ENCODE peak calls at places on chromosomes 3 and 15, in five cellular contexts. One of them, this sample, is unnamed.

GRCh38 chr3:69197922-69198540 is 75.6 kb upstream of the LMOD3 start:
- DNase-seq in gastrocnemius medialis: no peak
- DNase-seq in adrenal gland: no peak
- DNase-seq in GM12864: no peak
- DNase-seq in HepG2: no peak
- DNase-seq in this sample: no peak

GRCh38 chr15:75649045-75649761 is 1.5 kb downstream of the SNX33 start:
- DNase-seq in adrenal gland: no peak
- DNase-seq in HepG2: no peak
- DNase-seq in GM12864: no peak
- DNase-seq in gastrocnemius medialis: no peak
- DNase-seq in this sample: peak; percentile 87

GRCh38 chr15:41161336-41161735 is 45.3 kb upstream of the INO80 start:
- DNase-seq in adrenal gland: no peak
- DNase-seq in GM12864: no peak
- DNase-seq in gastrocnemius medialis: no peak
- DNase-seq in HepG2: no peak
- DNase-seq in this sample: no peak

GRCh38 chr15:101807345-101807945 is 4.1 kb downstream of the OR4F6 start:
- DNase-seq in adrenal gland: no peak
- DNase-seq in GM12864: no peak
- DNase-seq in gastrocnemius medialis: no peak
- DNase-seq in HepG2: no peak
- DNase-seq in this sample: no peak

GRCh38 chr3:64266983-64267382 is 41.7 kb upstream of the PRICKLE2 start:
- DNase-seq in adrenal gland: no peak
- DNase-seq in gastrocnemius medialis: no peak
- DNase-seq in GM12864: no peak
- DNase-seq in HepG2: no peak
- DNase-seq in this sample: no peak

GRCh38 chr3:11088066-11088465 is 66.2 kb upstream of the HRH1 start:
- DNase-seq in GM12864: no peak
- DNase-seq in gastrocnemius medialis: no peak
- DNase-seq in adrenal gland: no peak
- DNase-seq in HepG2: no peak
- DNase-seq in this sample: no peak

GRCh38 chr3:108036984-108037741 is 53.7 kb downstream of the CD47 start:
- DNase-seq in HepG2: no peak
- DNase-seq in gastrocnemius medialis: no peak
- DNase-seq in adrenal gland: no peak
- DNase-seq in GM12864: no peak
- DNase-seq in this sample: no peak

GRCh38 chr15:61661791-61662190 is 398.5 kb downstream of the VPS13C start:
- DNase-seq in gastrocnemius medialis: peak; percentile 46
- DNase-seq in adrenal gland: no peak
- DNase-seq in HepG2: no peak
- DNase-seq in GM12864: no peak
- DNase-seq in this sample: peak; percentile 66

GRCh38 chr3:160400048-160400630 is 689 bp downstream of the SMC4 start:
- DNase-seq in GM12864: no peak
- DNase-seq in gastrocnemius medialis: peak; percentile 17
- DNase-seq in HepG2: peak; percentile 13
- DNase-seq in adrenal gland: peak; percentile 59
- DNase-seq in this sample: peak; percentile 41

GRCh38 chr3:113211370-113212154 is at the start of gene BOC:
- DNase-seq in adrenal gland: no peak
- DNase-seq in gastrocnemius medialis: no peak
- DNase-seq in GM12864: no peak
- DNase-seq in HepG2: no peak
- DNase-seq in this sample: no peak

GRCh38 chr15:95770191-95770590 is 560.3 kb upstream of the NR2F2 start:
- DNase-seq in GM12864: no peak
- DNase-seq in adrenal gland: no peak
- DNase-seq in gastrocnemius medialis: no peak
- DNase-seq in HepG2: no peak
- DNase-seq in this sample: no peak

GRCh38 chr3:105806361-105806760 is 62.5 kb downstream of the CBLB start:
- DNase-seq in gastrocnemius medialis: no peak
- DNase-seq in adrenal gland: no peak
- DNase-seq in GM12864: no peak
- DNase-seq in HepG2: peak; percentile 50
- DNase-seq in this sample: no peak

GRCh38 chr3:159643406-159643805 is 345.2 kb upstream of the IL12A start:
- DNase-seq in adrenal gland: no peak
- DNase-seq in GM12864: no peak
- DNase-seq in HepG2: no peak
- DNase-seq in gastrocnemius medialis: no peak
- DNase-seq in this sample: no peak

GRCh38 chr3:61077551-61077950 is 173.7 kb downstream of the FHIT start:
- DNase-seq in HepG2: no peak
- DNase-seq in gastrocnemius medialis: no peak
- DNase-seq in adrenal gland: no peak
- DNase-seq in GM12864: no peak
- DNase-seq in this sample: no peak

GRCh38 chr15:52682776-52683175 is 3.6 kb upstream of the ATOSA start:
- DNase-seq in HepG2: no peak
- DNase-seq in adrenal gland: no peak
- DNase-seq in gastrocnemius medialis: no peak
- DNase-seq in GM12864: no peak
- DNase-seq in this sample: no peak

GRCh38 chr3:98454929-98455328 is 8.1 kb upstream of the OR5K1 start:
- DNase-seq in HepG2: no peak
- DNase-seq in GM12864: no peak
- DNase-seq in gastrocnemius medialis: no peak
- DNase-seq in adrenal gland: no peak
- DNase-seq in this sample: no peak

GRCh38 chr15:87287156-87287555 is 969.4 kb downstream of the NTRK3 start:
- DNase-seq in HepG2: no peak
- DNase-seq in GM12864: no peak
- DNase-seq in adrenal gland: no peak
- DNase-seq in gastrocnemius medialis: no peak
- DNase-seq in this sample: no peak

GRCh38 chr3:135449046-135449445 is 516.5 kb upstream of the PPP2R3A start:
- DNase-seq in GM12864: no peak
- DNase-seq in HepG2: no peak
- DNase-seq in adrenal gland: no peak
- DNase-seq in gastrocnemius medialis: no peak
- DNase-seq in this sample: no peak

GRCh38 chr3:128863560-128863959 is 15.9 kb upstream of the ACAD9 start:
- DNase-seq in HepG2: no peak
- DNase-seq in gastrocnemius medialis: no peak
- DNase-seq in adrenal gland: no peak
- DNase-seq in GM12864: no peak
- DNase-seq in this sample: no peak

GRCh38 chr3:120793601-120794000 is 51.1 kb downstream of the GTF2E1 start:
- DNase-seq in gastrocnemius medialis: no peak
- DNase-seq in HepG2: no peak
- DNase-seq in adrenal gland: no peak
- DNase-seq in GM12864: no peak
- DNase-seq in this sample: no peak

GRCh38 chr3:120791010-120791409 is 48.5 kb downstream of the GTF2E1 start:
- DNase-seq in GM12864: no peak
- DNase-seq in gastrocnemius medialis: no peak
- DNase-seq in adrenal gland: no peak
- DNase-seq in HepG2: no peak
- DNase-seq in this sample: no peak

GRCh38 chr3:120795959-120796358 is 53.4 kb downstream of the GTF2E1 start:
- DNase-seq in GM12864: no peak
- DNase-seq in adrenal gland: no peak
- DNase-seq in gastrocnemius medialis: no peak
- DNase-seq in HepG2: peak; percentile 36
- DNase-seq in this sample: no peak

GRCh38 chr3:120795017-120795648 is 52.6 kb downstream of the GTF2E1 start:
- DNase-seq in adrenal gland: peak; percentile 91
- DNase-seq in GM12864: peak; percentile 54
- DNase-seq in HepG2: peak; percentile 73
- DNase-seq in gastrocnemius medialis: peak; percentile 64
- DNase-seq in this sample: peak; percentile 91

DNA sequence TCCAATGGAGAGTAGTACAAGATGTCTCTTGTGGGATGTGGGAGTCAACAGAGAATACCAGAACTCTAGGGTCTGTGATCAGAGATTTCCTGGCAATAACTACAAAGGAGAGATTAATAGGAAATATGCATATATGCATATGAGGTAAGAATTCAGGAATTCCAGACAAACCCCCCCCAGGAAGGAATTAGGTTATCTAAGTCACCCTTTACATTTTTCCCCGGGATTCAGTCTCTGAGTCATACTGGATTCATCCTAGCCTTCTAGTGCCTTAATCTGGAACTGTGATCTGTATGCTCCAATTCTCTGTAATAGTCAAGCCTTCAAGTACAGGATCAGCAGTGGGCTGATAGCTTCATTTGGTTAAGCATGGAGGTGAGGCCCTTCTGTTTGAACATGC is 49.4 kb downstream of the GTF2E1 start:
- DNase-seq in GM12864: no peak
- DNase-seq in gastrocnemius medialis: no peak
- DNase-seq in adrenal gland: no peak
- DNase-seq in HepG2: no peak
- DNase-seq in this sample: no peak
- TF ChIP-seq CTCF in GM12864: no peak
- TF ChIP-seq CTCF in gastrocnemius medialis: no peak
- TF ChIP-seq CTCF in adrenal gland: no peak
- TF ChIP-seq CTCF in HepG2: no peak
- TF ChIP-seq CTCF in this sample: no peak

GRCh38 chr15:42736178-42736792 is 643 bp downstream of the CDAN1 start:
- DNase-seq in gastrocnemius medialis: no peak
- DNase-seq in HepG2: no peak
- DNase-seq in GM12864: no peak
- DNase-seq in adrenal gland: no peak
- DNase-seq in this sample: no peak

GRCh38 chr15:42735382-42736165 is 1.4 kb downstream of the CDAN1 start:
- DNase-seq in HepG2: no peak
- DNase-seq in gastrocnemius medialis: no peak
- DNase-seq in adrenal gland: no peak
- DNase-seq in GM12864: no peak
- DNase-seq in this sample: no peak

GRCh38 chr15:42736793-42737528 is at the start of gene CDAN1:
- DNase-seq in GM12864: peak; percentile 26
- DNase-seq in adrenal gland: peak; percentile 94
- DNase-seq in gastrocnemius medialis: peak; percentile 89
- DNase-seq in HepG2: peak; percentile 73
- DNase-seq in this sample: peak; percentile 97

GRCh38 chr15:42734076-42734672 is 2.8 kb downstream of the CDAN1 start:
- DNase-seq in adrenal gland: no peak
- DNase-seq in HepG2: no peak
- DNase-seq in gastrocnemius medialis: no peak
- DNase-seq in GM12864: no peak
- DNase-seq in this sample: no peak

GRCh38 chr15:42737529-42738328 is 801 bp upstream of the CDAN1 start:
- DNase-seq in GM12864: no peak
- DNase-seq in adrenal gland: no peak
- DNase-seq in gastrocnemius medialis: no peak
- DNase-seq in HepG2: peak; percentile 32
- DNase-seq in this sample: no peak
- H3K4me3 ChIP-seq in GM12864: peak overlapping the region; percentile 62
- H3K4me3 ChIP-seq in adrenal gland: no peak overlapping the region
- H3K4me3 ChIP-seq in gastrocnemius medialis: peak overlapping the region; percentile 90
- H3K4me3 ChIP-seq in HepG2: peak overlapping the region; percentile 76
- H3K4me3 ChIP-seq in this sample: no peak overlapping the region

DNA sequence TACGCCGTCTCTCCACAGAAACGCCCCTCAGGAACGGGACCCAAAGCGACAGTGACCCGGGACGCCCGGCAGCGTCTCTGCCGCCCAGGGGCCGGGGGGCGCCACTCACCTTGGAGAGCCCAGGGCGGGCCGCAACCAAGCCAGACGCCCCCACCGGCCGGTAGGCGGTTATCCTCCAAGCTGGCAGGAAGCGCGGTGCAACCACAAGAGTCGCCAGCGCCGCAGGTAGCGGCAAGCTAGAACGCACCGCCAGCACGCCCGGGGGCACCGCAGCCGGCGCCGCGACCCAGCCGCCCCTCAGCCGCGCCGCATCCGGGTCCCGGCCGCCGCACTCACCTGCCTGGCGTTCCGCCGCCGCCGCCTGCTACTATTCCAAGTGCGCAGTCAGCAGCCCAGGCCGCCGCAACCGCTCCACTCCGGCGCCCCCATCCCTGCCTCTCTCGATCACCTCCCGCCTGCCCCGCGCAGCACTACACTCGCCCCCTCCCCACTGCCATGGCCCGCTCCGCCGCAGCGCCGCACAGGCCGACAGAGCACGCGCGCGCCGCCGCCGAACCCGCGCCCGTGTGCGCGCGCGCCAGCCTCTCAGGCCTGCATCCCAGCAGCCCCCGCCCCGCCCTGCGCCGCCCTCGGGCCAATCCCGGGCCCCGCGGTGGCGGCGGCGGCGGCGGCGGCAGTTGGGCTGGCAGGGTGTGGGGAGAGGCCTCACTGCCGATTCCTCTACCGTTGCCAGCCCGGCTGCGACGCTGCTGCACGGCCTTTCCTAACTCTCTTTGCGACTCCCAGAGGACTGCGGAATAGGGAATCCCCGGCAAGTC is at the start of gene PIK3CB:
- DNase-seq in GM12864: no peak
- DNase-seq in gastrocnemius medialis: peak; percentile 88
- DNase-seq in HepG2: peak; percentile 72
- DNase-seq in adrenal gland: peak; percentile 88
- DNase-seq in this sample: peak; percentile 97
- TF ChIP-seq CTCF in GM12864: peak; percentile 17
- TF ChIP-seq CTCF in gastrocnemius medialis: peak; percentile 31
- TF ChIP-seq CTCF in HepG2: peak; percentile 72
- TF ChIP-seq CTCF in adrenal gland: no peak
- TF ChIP-seq CTCF in this sample: no peak

GRCh38 chr3:54121404-54122045 is 827 bp upstream of the CACNA2D3 start:
- DNase-seq in adrenal gland: no peak
- DNase-seq in HepG2: no peak
- DNase-seq in gastrocnemius medialis: no peak
- DNase-seq in GM12864: no peak
- DNase-seq in this sample: no peak
- H3K4me3 ChIP-seq in adrenal gland: no peak overlapping the region
- H3K4me3 ChIP-seq in HepG2: no peak overlapping the region
- H3K4me3 ChIP-seq in gastrocnemius medialis: peak overlapping the region; percentile 77
- H3K4me3 ChIP-seq in GM12864: no peak overlapping the region
- H3K4me3 ChIP-seq in this sample: peak overlapping the region; percentile 18

DNA sequence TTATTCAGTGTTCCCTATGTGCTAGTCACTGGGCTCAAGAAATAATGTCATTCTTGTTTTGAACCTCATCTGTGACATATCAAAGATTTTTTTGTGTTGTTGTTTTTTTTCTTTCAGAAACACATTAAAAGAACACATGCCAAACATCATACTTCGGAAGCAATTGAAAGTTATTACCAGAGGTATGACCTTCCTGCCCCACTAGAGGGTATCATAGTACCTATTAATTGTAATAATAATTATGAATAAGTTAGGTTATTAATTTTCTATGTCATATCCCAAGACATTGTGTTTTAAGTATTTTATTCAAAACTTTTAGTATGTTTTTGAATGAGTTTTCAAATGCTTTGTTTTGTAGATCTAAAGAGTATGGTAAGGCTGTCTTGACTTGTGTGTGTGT is 65.7 kb downstream of the CDIN1 start:
- DNase-seq in HepG2: no peak
- DNase-seq in GM12864: no peak
- DNase-seq in gastrocnemius medialis: no peak
- DNase-seq in adrenal gland: no peak
- DNase-seq in this sample: no peak
- TF ChIP-seq CTCF in HepG2: no peak
- TF ChIP-seq CTCF in GM12864: no peak
- TF ChIP-seq CTCF in gastrocnemius medialis: no peak
- TF ChIP-seq CTCF in adrenal gland: peak; percentile 42
- TF ChIP-seq CTCF in this sample: no peak

This sample was measured in lower leg skin.